ENCODE peak calls at places on chromosomes 16 and 17, in five cellular contexts. Z, H, Y, F and V are unnamed samples.

GRCh38 chr17:16866436-16866835 is 105.5 kb downstream of the TNFRSF13B start:
- DNase-seq in Z (no peak), H (no peak), Y (no peak), F (no peak), V (no peak)

GRCh38 chr16:46830417-46830901 is 521 bp downstream of the C16orf87 start:
- DNase-seq in Z (no peak), H (peak; percentile 26), Y (peak; percentile 52), F (peak; percentile 29), V (peak; percentile 26)

GRCh38 chr17:20009302-20010098 is at the start of gene SPECC1:
- DNase-seq in Z (peak; percentile 89), H (no peak), Y (peak; percentile 84), F (peak; percentile 76), V (peak; percentile 83)

GRCh38 chr17:15502315-15503112 is 35.1 kb upstream of the CDRT4 start:
- DNase-seq in Z (peak; percentile 94), H (peak; percentile 95), Y (peak; percentile 90), F (peak; percentile 23), V (peak; percentile 66)

GRCh38 chr17:8413321-8413720 is 15.7 kb upstream of the RNF222 start:
- DNase-seq in Z (no peak), H (no peak), Y (no peak), F (no peak), V (no peak)

GRCh38 chr16:81625544-81626152 is 153.4 kb upstream of the PLCG2 start:
- DNase-seq in Z (peak; percentile 48), H (no peak), Y (peak; percentile 53), F (no peak), V (no peak)

GRCh38 chr17:56995776-56996175 is 17.8 kb downstream of the SCPEP1 start:
- DNase-seq in Z (no peak), H (peak; percentile 18), Y (no peak), F (no peak), V (no peak)

GRCh38 chr17:48546187-48546923 is 1.4 kb upstream of the HOXB2 start:
- DNase-seq in Z (peak; percentile 62), H (peak; percentile 56), Y (no peak), F (no peak), V (no peak)

GRCh38 chr17:51684214-51684613 is 423.9 kb downstream of the UTP18 start:
- DNase-seq in Z (no peak), H (no peak), Y (no peak), F (no peak), V (no peak)

GRCh38 chr17:63698886-63699637 is 863 bp downstream of the LIMD2 start:
- DNase-seq in Z (peak; percentile 33), H (peak; percentile 69), Y (peak; percentile 58), F (peak; percentile 80), V (peak; percentile 80)

GRCh38 chr16:31215287-31216115 is 1.4 kb downstream of the PYDC1 start:
- DNase-seq in Z (peak; percentile 51), H (peak; percentile 77), Y (peak; percentile 62), F (no peak), V (no peak)

GRCh38 chr16:17571499-17572093 is 100.8 kb upstream of the XYLT1 start:
- DNase-seq in Z (no peak), H (no peak), Y (no peak), F (no peak), V (no peak)

GRCh38 chr17:48597775-48598631 is 4.4 kb upstream of the HOXB5 start:
- DNase-seq in Z (peak; percentile 56), H (no peak), Y (no peak), F (no peak), V (peak; percentile 31)

GRCh38 chr17:68383443-68384321 is 73.6 kb downstream of the WIPI1 start:
- DNase-seq in Z (peak; percentile 56), H (peak; percentile 95), Y (no peak), F (no peak), V (no peak)

GRCh38 chr16:75322706-75323105 is 71.3 kb upstream of the BCAR1 start:
- DNase-seq in Z (no peak), H (peak; percentile 20), Y (no peak), F (no peak), V (no peak)

DNA sequence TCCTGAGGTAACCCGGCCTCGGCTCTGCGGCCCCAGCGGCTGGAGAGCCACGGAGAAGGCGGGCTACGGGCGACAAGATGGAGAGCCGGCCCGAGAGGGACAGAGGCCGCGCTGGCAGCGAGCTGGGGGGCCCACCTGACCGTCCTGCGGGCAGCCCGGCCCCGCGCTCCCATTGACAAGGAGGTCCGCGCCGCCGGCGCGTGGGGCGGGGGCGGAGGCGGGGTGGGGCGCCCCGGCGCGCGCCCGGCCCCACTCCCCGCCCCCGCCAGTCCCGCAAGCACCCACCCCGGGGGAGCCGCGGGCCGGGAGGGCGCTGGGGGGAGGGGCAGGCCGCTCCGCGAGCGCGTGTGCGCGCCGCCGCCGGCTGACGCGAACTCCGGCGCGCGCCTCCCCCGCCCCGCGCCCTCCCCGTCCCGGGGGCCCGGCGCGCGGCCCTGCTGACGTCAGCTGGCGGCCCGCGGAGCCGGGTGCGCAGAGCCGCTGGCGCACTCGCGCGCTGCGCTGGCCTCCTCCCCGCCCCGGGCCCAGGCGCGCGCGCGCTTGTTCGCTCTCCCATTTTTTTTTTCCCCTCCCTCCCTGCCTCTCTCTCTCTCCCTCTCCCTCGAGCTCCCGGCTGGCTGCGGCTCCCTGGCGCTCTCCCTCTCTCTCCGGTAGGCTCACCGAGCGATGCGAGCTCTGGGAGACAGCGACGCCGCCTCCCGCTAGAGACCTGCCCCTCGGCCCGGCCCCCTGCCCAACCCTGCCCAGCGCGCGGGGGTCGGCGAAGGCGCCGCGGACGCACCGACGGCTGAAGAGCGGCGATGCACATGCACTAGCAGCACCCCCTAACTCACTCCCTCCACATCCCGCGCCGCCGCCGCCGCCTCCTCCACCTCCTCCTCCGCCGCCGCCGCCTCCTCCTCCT is at the start of gene GNAO1:
- DNase-seq in Z (peak; percentile 72), H (peak; percentile 72), Y (peak; percentile 81), F (peak; percentile 55), V (peak; percentile 76)
- H3K4me3 ChIP-seq in Z (peak within 1 kb of the TSS; percentile 66), H (peak within 1 kb of the TSS; percentile 54), Y (peak within 1 kb of the TSS; percentile 86), F (peak within 1 kb of the TSS; percentile 79), V (peak within 1 kb of the TSS; percentile 46)

GRCh38 chr17:5912927-5913565 is 157.1 kb upstream of the WSCD1 start:
- DNase-seq in Z (no peak), H (no peak), Y (no peak), F (no peak), V (no peak)

GRCh38 chr17:5913641-5914040 is 156.5 kb upstream of the WSCD1 start:
- DNase-seq in Z (no peak), H (no peak), Y (no peak), F (no peak), V (no peak)

GRCh38 chr17:5915337-5915736 is 154.8 kb upstream of the WSCD1 start:
- DNase-seq in Z (no peak), H (no peak), Y (no peak), F (no peak), V (no peak)

GRCh38 chr17:5911919-5912318 is 158.3 kb upstream of the WSCD1 start:
- DNase-seq in Z (no peak), H (no peak), Y (no peak), F (no peak), V (no peak)
- H3K27ac ChIP-seq in Z (no peak overlapping the region), H (no peak overlapping the region), Y (no peak overlapping the region), F (no peak overlapping the region), V (no peak overlapping the region)

DNA sequence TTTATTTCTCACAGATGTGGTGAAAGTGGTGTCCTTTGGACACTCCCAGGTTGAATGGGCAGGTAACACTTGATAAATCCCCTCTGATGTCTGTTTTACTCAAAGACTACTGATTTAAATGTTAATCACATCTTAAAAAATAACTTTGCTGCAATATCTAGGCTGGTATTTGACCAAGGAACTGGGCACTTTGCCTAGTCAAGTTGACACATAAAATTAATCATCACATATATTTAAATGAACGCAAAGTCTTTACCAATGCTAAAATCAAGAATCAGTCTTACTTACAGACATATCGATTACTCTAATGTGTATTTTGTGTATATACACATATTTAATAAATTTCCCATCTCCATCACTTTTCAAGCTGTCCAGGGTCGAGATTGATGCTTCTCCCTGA is 7.0 kb downstream of the MT2A start:
- DNase-seq in Z (no peak), H (peak; percentile 31), Y (no peak), F (no peak), V (no peak)
- H3K4me3 ChIP-seq in Z (no peak overlapping the region), H (no peak overlapping the region), Y (no peak overlapping the region), F (no peak overlapping the region), V (no peak overlapping the region)

GRCh38 chr16:23137256-23137655 is 12.0 kb downstream of the USP31 start:
- DNase-seq in Z (no peak), H (no peak), Y (no peak), F (no peak), V (no peak)
- H3K27ac ChIP-seq in Z (peak overlapping the region; percentile 96), H (no peak overlapping the region), Y (no peak overlapping the region), F (no peak overlapping the region), V (no peak overlapping the region)

DNA sequence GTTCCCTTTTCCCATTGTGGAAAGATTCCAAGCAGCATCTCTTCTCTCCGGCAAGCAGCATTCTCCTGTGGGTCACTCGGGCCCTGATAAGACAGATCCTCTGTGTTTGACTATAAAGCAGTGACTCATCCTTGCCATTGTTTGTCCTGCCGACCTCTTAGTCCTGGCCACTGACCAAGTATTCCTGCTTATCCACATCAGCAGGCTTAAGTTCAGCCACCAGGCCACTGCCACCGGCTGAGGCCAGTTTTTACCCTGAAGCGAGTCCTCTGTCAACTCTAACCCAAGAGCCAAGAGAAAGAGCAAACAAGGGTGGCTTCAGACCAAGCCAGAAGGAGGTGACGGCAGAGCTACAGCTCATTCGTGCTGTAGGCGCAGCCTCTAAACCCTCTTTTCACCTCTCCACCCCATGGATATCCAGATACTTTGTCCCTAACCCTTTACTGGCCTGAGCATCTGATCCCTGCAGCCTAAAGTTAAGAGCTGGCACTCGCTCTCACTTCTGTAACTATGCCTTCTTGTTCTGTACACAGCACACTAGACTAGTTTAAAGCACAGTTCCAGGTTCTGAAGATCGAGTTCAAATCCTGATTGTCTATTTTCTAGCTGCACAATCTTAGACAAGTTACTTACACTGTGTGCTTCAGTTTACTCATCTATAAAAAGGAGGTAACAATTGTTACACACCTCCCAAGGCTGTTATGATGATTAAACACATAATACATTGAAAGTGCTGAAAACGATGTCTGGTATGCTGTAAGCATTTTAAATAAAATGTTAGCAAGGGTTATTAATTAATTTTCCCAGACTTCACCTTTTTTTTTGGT is 31.0 kb downstream of the SOX9 start:
- DNase-seq in Z (no peak), H (peak; percentile 88), Y (peak; percentile 52), F (no peak), V (no peak)
- H3K4me3 ChIP-seq in Z (no peak overlapping the region), H (no peak overlapping the region), Y (peak overlapping the region; percentile 29), F (no peak overlapping the region), V (no peak overlapping the region)

GRCh38 chr16:77387075-77387474 is 47.8 kb downstream of the ADAMTS18 start:
- DNase-seq in Z (no peak), H (no peak), Y (no peak), F (no peak), V (no peak)
- H3K27ac ChIP-seq in Z (no peak overlapping the region), H (no peak overlapping the region), Y (no peak overlapping the region), F (no peak overlapping the region), V (no peak overlapping the region)

GRCh38 chr17:67281736-67282135 is 36.7 kb upstream of the HELZ start:
- DNase-seq in Z (no peak), H (no peak), Y (no peak), F (no peak), V (no peak)
- H3K4me3 ChIP-seq in Z (no peak overlapping the region), H (no peak overlapping the region), Y (no peak overlapping the region), F (no peak overlapping the region), V (no peak overlapping the region)